ENCODE peak calls at places on chromosomes 5 and 9, in nine cellular contexts. One of them, this sample, is unnamed.

GRCh38 chr9:107141967-107142366 is 141.1 kb upstream of the RAD23B start:
- DNase-seq in PC-9: no peak
- DNase-seq in adrenal gland: no peak
- DNase-seq in lower lobe of right lung: no peak
- DNase-seq in Peyer's patch: no peak
- DNase-seq in upper lobe of left lung: no peak
- DNase-seq in brain microvascular endothelial cell: peak; percentile 18
- DNase-seq in cardiac muscle cell: no peak
- DNase-seq in uterus: no peak
- DNase-seq in this sample: no peak

GRCh38 chr9:122109035-122109813 is 16.1 kb upstream of the TTLL11 start:
- DNase-seq in PC-9: no peak
- DNase-seq in adrenal gland: no peak
- DNase-seq in lower lobe of right lung: no peak
- DNase-seq in Peyer's patch: no peak
- DNase-seq in upper lobe of left lung: no peak
- DNase-seq in brain microvascular endothelial cell: no peak
- DNase-seq in cardiac muscle cell: no peak
- DNase-seq in uterus: no peak
- DNase-seq in this sample: no peak

GRCh38 chr9:79639354-79639753 is 67.6 kb downstream of the TLE4 start:
- DNase-seq in PC-9: no peak
- DNase-seq in adrenal gland: no peak
- DNase-seq in lower lobe of right lung: no peak
- DNase-seq in Peyer's patch: no peak
- DNase-seq in upper lobe of left lung: no peak
- DNase-seq in brain microvascular endothelial cell: no peak
- DNase-seq in cardiac muscle cell: no peak
- DNase-seq in uterus: no peak
- DNase-seq in this sample: no peak

GRCh38 chr9:129351642-129352151 is 173.6 kb upstream of the IER5L start:
- DNase-seq in PC-9: no peak
- DNase-seq in adrenal gland: no peak
- DNase-seq in lower lobe of right lung: no peak
- DNase-seq in Peyer's patch: no peak
- DNase-seq in upper lobe of left lung: no peak
- DNase-seq in brain microvascular endothelial cell: no peak
- DNase-seq in cardiac muscle cell: no peak
- DNase-seq in uterus: peak; percentile 54
- DNase-seq in this sample: no peak

GRCh38 chr9:104772707-104773106 is 8.8 kb downstream of the NIPSNAP3B start:
- DNase-seq in PC-9: no peak
- DNase-seq in adrenal gland: peak; percentile 56
- DNase-seq in lower lobe of right lung: no peak
- DNase-seq in Peyer's patch: peak; percentile 30
- DNase-seq in upper lobe of left lung: no peak
- DNase-seq in brain microvascular endothelial cell: peak; percentile 64
- DNase-seq in cardiac muscle cell: no peak
- DNase-seq in uterus: no peak
- DNase-seq in this sample: no peak

GRCh38 chr5:89372176-89372575 is 489.2 kb upstream of the MEF2C start:
- DNase-seq in PC-9: no peak
- DNase-seq in adrenal gland: no peak
- DNase-seq in lower lobe of right lung: no peak
- DNase-seq in Peyer's patch: no peak
- DNase-seq in upper lobe of left lung: no peak
- DNase-seq in brain microvascular endothelial cell: no peak
- DNase-seq in cardiac muscle cell: no peak
- DNase-seq in uterus: no peak
- DNase-seq in this sample: no peak

GRCh38 chr5:1247811-1248210 is 22.6 kb downstream of the SLC6A18 start:
- DNase-seq in PC-9: no peak
- DNase-seq in adrenal gland: no peak
- DNase-seq in lower lobe of right lung: no peak
- DNase-seq in Peyer's patch: no peak
- DNase-seq in upper lobe of left lung: no peak
- DNase-seq in brain microvascular endothelial cell: no peak
- DNase-seq in cardiac muscle cell: no peak
- DNase-seq in uterus: no peak
- DNase-seq in this sample: no peak

GRCh38 chr5:17167171-17167891 is 50.1 kb upstream of the BASP1 start:
- DNase-seq in PC-9: no peak
- DNase-seq in adrenal gland: no peak
- DNase-seq in lower lobe of right lung: no peak
- DNase-seq in Peyer's patch: no peak
- DNase-seq in upper lobe of left lung: no peak
- DNase-seq in brain microvascular endothelial cell: no peak
- DNase-seq in cardiac muscle cell: no peak
- DNase-seq in uterus: no peak
- DNase-seq in this sample: no peak

GRCh38 chr5:125140855-125141254 is 394.4 kb upstream of the ZNF608 start:
- DNase-seq in PC-9: no peak
- DNase-seq in adrenal gland: no peak
- DNase-seq in lower lobe of right lung: no peak
- DNase-seq in Peyer's patch: no peak
- DNase-seq in upper lobe of left lung: no peak
- DNase-seq in brain microvascular endothelial cell: peak; percentile 60
- DNase-seq in cardiac muscle cell: no peak
- DNase-seq in uterus: no peak
- DNase-seq in this sample: peak; percentile 72

GRCh38 chr5:125451622-125452021 is 705.2 kb upstream of the ZNF608 start:
- DNase-seq in PC-9: no peak
- DNase-seq in adrenal gland: no peak
- DNase-seq in lower lobe of right lung: no peak
- DNase-seq in Peyer's patch: no peak
- DNase-seq in upper lobe of left lung: no peak
- DNase-seq in brain microvascular endothelial cell: no peak
- DNase-seq in cardiac muscle cell: no peak
- DNase-seq in uterus: no peak
- DNase-seq in this sample: no peak

GRCh38 chr5:83900307-83900706 is 179.7 kb upstream of the HAPLN1 start:
- DNase-seq in PC-9: no peak
- DNase-seq in adrenal gland: no peak
- DNase-seq in lower lobe of right lung: no peak
- DNase-seq in Peyer's patch: no peak
- DNase-seq in upper lobe of left lung: no peak
- DNase-seq in brain microvascular endothelial cell: no peak
- DNase-seq in cardiac muscle cell: peak; percentile 17
- DNase-seq in uterus: no peak
- DNase-seq in this sample: no peak

GRCh38 chr9:122498883-122499288 is 11.7 kb upstream of the OR1J2 start:
- DNase-seq in PC-9: peak; percentile 31
- DNase-seq in adrenal gland: peak; percentile 23
- DNase-seq in lower lobe of right lung: no peak
- DNase-seq in Peyer's patch: no peak
- DNase-seq in upper lobe of left lung: no peak
- DNase-seq in brain microvascular endothelial cell: peak; percentile 43
- DNase-seq in cardiac muscle cell: no peak
- DNase-seq in uterus: no peak
- DNase-seq in this sample: peak; percentile 15

GRCh38 chr5:114223866-114224265 is 138.0 kb upstream of the KCNN2 start:
- DNase-seq in PC-9: no peak
- DNase-seq in adrenal gland: peak; percentile 2
- DNase-seq in lower lobe of right lung: no peak
- DNase-seq in Peyer's patch: no peak
- DNase-seq in upper lobe of left lung: no peak
- DNase-seq in brain microvascular endothelial cell: peak; percentile 20
- DNase-seq in cardiac muscle cell: no peak
- DNase-seq in uterus: no peak
- DNase-seq in this sample: no peak

GRCh38 chr9:78669591-78669990 is 372.7 kb downstream of the PSAT1 start:
- DNase-seq in PC-9: no peak
- DNase-seq in adrenal gland: no peak
- DNase-seq in lower lobe of right lung: no peak
- DNase-seq in Peyer's patch: no peak
- DNase-seq in upper lobe of left lung: no peak
- DNase-seq in brain microvascular endothelial cell: no peak
- DNase-seq in cardiac muscle cell: no peak
- DNase-seq in uterus: no peak
- DNase-seq in this sample: no peak

GRCh38 chr9:110620726-110621125 is 41.2 kb upstream of the SVEP1 start:
- DNase-seq in PC-9: no peak
- DNase-seq in adrenal gland: no peak
- DNase-seq in lower lobe of right lung: no peak
- DNase-seq in Peyer's patch: no peak
- DNase-seq in upper lobe of left lung: no peak
- DNase-seq in brain microvascular endothelial cell: no peak
- DNase-seq in cardiac muscle cell: no peak
- DNase-seq in uterus: no peak
- DNase-seq in this sample: no peak

GRCh38 chr5:40846371-40846770 is 5.2 kb downstream of the CARD6 start:
- DNase-seq in PC-9: no peak
- DNase-seq in adrenal gland: no peak
- DNase-seq in lower lobe of right lung: no peak
- DNase-seq in Peyer's patch: no peak
- DNase-seq in upper lobe of left lung: no peak
- DNase-seq in brain microvascular endothelial cell: no peak
- DNase-seq in cardiac muscle cell: no peak
- DNase-seq in uterus: no peak
- DNase-seq in this sample: no peak

GRCh38 chr5:32055891-32056866 is 117.9 kb downstream of the GOLPH3 start:
- DNase-seq in PC-9: no peak
- DNase-seq in adrenal gland: no peak
- DNase-seq in lower lobe of right lung: no peak
- DNase-seq in Peyer's patch: no peak
- DNase-seq in upper lobe of left lung: no peak
- DNase-seq in brain microvascular endothelial cell: no peak
- DNase-seq in cardiac muscle cell: peak; percentile 17
- DNase-seq in uterus: no peak
- DNase-seq in this sample: no peak

GRCh38 chr5:87116821-87117512 is 150.7 kb upstream of the RASA1 start:
- DNase-seq in PC-9: no peak
- DNase-seq in adrenal gland: no peak
- DNase-seq in lower lobe of right lung: no peak
- DNase-seq in Peyer's patch: no peak
- DNase-seq in upper lobe of left lung: no peak
- DNase-seq in brain microvascular endothelial cell: peak; percentile 18
- DNase-seq in cardiac muscle cell: no peak
- DNase-seq in uterus: no peak
- DNase-seq in this sample: no peak

GRCh38 chr9:96067551-96068076 is 192.1 kb downstream of the ERCC6L2 start:
- DNase-seq in PC-9: no peak
- DNase-seq in adrenal gland: no peak
- DNase-seq in lower lobe of right lung: no peak
- DNase-seq in Peyer's patch: no peak
- DNase-seq in upper lobe of left lung: no peak
- DNase-seq in brain microvascular endothelial cell: no peak
- DNase-seq in cardiac muscle cell: no peak
- DNase-seq in uterus: no peak
- DNase-seq in this sample: no peak

GRCh38 chr9:133141833-133142594 is 21.0 kb upstream of the RALGDS start:
- DNase-seq in PC-9: no peak
- DNase-seq in adrenal gland: peak; percentile 77
- DNase-seq in lower lobe of right lung: peak; percentile 79
- DNase-seq in Peyer's patch: peak; percentile 78
- DNase-seq in upper lobe of left lung: peak; percentile 56
- DNase-seq in brain microvascular endothelial cell: no peak
- DNase-seq in cardiac muscle cell: no peak
- DNase-seq in uterus: peak; percentile 55
- DNase-seq in this sample: no peak

GRCh38 chr5:55159763-55160492 is at the start of gene GPX8:
- DNase-seq in PC-9: peak; percentile 31
- DNase-seq in adrenal gland: peak; percentile 24
- DNase-seq in lower lobe of right lung: no peak
- DNase-seq in Peyer's patch: no peak
- DNase-seq in upper lobe of left lung: no peak
- DNase-seq in brain microvascular endothelial cell: peak; percentile 82
- DNase-seq in cardiac muscle cell: peak; percentile 85
- DNase-seq in uterus: peak; percentile 50
- DNase-seq in this sample: peak; percentile 59

GRCh38 chr5:154228696-154229095 is 38.2 kb downstream of the GALNT10 start:
- DNase-seq in PC-9: no peak
- DNase-seq in adrenal gland: no peak
- DNase-seq in lower lobe of right lung: no peak
- DNase-seq in Peyer's patch: no peak
- DNase-seq in upper lobe of left lung: no peak
- DNase-seq in brain microvascular endothelial cell: no peak
- DNase-seq in cardiac muscle cell: no peak
- DNase-seq in uterus: no peak
- DNase-seq in this sample: no peak

GRCh38 chr5:119316116-119316515 is 39.7 kb upstream of the TNFAIP8 start:
- DNase-seq in PC-9: no peak
- DNase-seq in adrenal gland: no peak
- DNase-seq in lower lobe of right lung: no peak
- DNase-seq in Peyer's patch: no peak
- DNase-seq in upper lobe of left lung: no peak
- DNase-seq in brain microvascular endothelial cell: no peak
- DNase-seq in cardiac muscle cell: no peak
- DNase-seq in uterus: no peak
- DNase-seq in this sample: no peak
- TF ChIP-seq CTCF in PC-9: no peak
- TF ChIP-seq CTCF in adrenal gland: no peak
- TF ChIP-seq CTCF in lower lobe of right lung: no peak
- TF ChIP-seq CTCF in Peyer's patch: no peak
- TF ChIP-seq CTCF in upper lobe of left lung: no peak
- TF ChIP-seq CTCF in brain microvascular endothelial cell: no peak
- TF ChIP-seq CTCF in cardiac muscle cell: no peak
- TF ChIP-seq CTCF in uterus: no peak
- TF ChIP-seq CTCF in this sample: no peak

DNA sequence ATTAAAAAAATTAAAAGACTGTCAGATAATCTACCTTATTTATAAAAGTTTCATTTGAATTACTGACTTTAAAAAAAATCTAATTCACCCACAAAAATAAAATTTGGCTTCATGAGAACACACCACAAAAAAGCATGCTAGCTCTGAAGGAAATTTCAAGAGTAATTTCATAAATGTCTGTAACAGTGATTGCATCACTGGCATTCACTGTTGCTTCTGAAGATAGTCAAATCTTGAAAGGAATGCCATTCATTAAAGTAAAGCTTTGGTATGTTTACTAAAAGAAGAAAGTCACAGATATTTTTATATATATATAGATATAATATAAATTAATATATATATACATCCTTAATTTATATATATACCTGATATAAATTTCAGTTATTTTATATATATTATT is 43.4 kb downstream of the NADK2 start:
- DNase-seq in PC-9: no peak
- DNase-seq in adrenal gland: no peak
- DNase-seq in lower lobe of right lung: no peak
- DNase-seq in Peyer's patch: no peak
- DNase-seq in upper lobe of left lung: no peak
- DNase-seq in brain microvascular endothelial cell: no peak
- DNase-seq in cardiac muscle cell: no peak
- DNase-seq in uterus: no peak
- DNase-seq in this sample: no peak
- H3K36me3 ChIP-seq in PC-9: peaks cover 40% of the 10 kb centered on the region
- H3K36me3 ChIP-seq in adrenal gland: peaks cover 30% of the 10 kb centered on the region
- H3K36me3 ChIP-seq in lower lobe of right lung: peaks cover 72% of the 10 kb centered on the region
- H3K36me3 ChIP-seq in Peyer's patch: no peaks in the 10 kb centered on the region
- H3K36me3 ChIP-seq in upper lobe of left lung: no peaks in the 10 kb centered on the region
- H3K36me3 ChIP-seq in brain microvascular endothelial cell: peaks cover 3% of the 10 kb centered on the region
- H3K36me3 ChIP-seq in cardiac muscle cell: peaks cover 57% of the 10 kb centered on the region
- H3K36me3 ChIP-seq in uterus: peaks cover 2% of the 10 kb centered on the region
- H3K36me3 ChIP-seq in this sample: no peaks in the 10 kb centered on the region

GRCh38 chr9:89789922-89790510 is 185.2 kb downstream of the GADD45G start:
- DNase-seq in PC-9: no peak
- DNase-seq in adrenal gland: no peak
- DNase-seq in lower lobe of right lung: peak; percentile 27
- DNase-seq in Peyer's patch: no peak
- DNase-seq in upper lobe of left lung: no peak
- DNase-seq in brain microvascular endothelial cell: no peak
- DNase-seq in cardiac muscle cell: no peak
- DNase-seq in uterus: no peak
- DNase-seq in this sample: no peak
- TF ChIP-seq CTCF in PC-9: no peak
- TF ChIP-seq CTCF in adrenal gland: no peak
- TF ChIP-seq CTCF in lower lobe of right lung: no peak
- TF ChIP-seq CTCF in Peyer's patch: no peak
- TF ChIP-seq CTCF in upper lobe of left lung: no peak
- TF ChIP-seq CTCF in brain microvascular endothelial cell: no peak
- TF ChIP-seq CTCF in cardiac muscle cell: no peak
- TF ChIP-seq CTCF in uterus: no peak
- TF ChIP-seq CTCF in this sample: no peak

GRCh38 chr5:172302047-172302710 is 18.6 kb upstream of the UBTD2 start:
- DNase-seq in PC-9: no peak
- DNase-seq in adrenal gland: no peak
- DNase-seq in lower lobe of right lung: no peak
- DNase-seq in Peyer's patch: no peak
- DNase-seq in upper lobe of left lung: no peak
- DNase-seq in brain microvascular endothelial cell: no peak
- DNase-seq in cardiac muscle cell: no peak
- DNase-seq in uterus: no peak
- DNase-seq in this sample: no peak
- H3K36me3 ChIP-seq in PC-9: no peaks in the 10 kb centered on the region
- H3K36me3 ChIP-seq in adrenal gland: no peaks in the 10 kb centered on the region
- H3K36me3 ChIP-seq in lower lobe of right lung: no peaks in the 10 kb centered on the region
- H3K36me3 ChIP-seq in Peyer's patch: no peaks in the 10 kb centered on the region
- H3K36me3 ChIP-seq in upper lobe of left lung: no peaks in the 10 kb centered on the region
- H3K36me3 ChIP-seq in brain microvascular endothelial cell: no peaks in the 10 kb centered on the region
- H3K36me3 ChIP-seq in cardiac muscle cell: no peaks in the 10 kb centered on the region
- H3K36me3 ChIP-seq in uterus: no peaks in the 10 kb centered on the region
- H3K36me3 ChIP-seq in this sample: no peaks in the 10 kb centered on the region